ENCODE peak calls at places on chromosome 13, in eight cellular contexts. V is heart right ventricle, P is ascending aorta, Q is fibroblast of the aortic adventitia, W is upper lobe of left lung, A is IMR-90, J is OCI-LY7, K is A549. H is an unnamed sample.

GRCh38 chr13:75870397-75870801 is 234.3 kb downstream of the LMO7 start:
- DNase-seq in P (no peak), J (peak; percentile 24), A (peak; percentile 20), W (no peak), K (peak; percentile 15), Q (peak; percentile 59), V (no peak), H (no peak)

GRCh38 chr13:109720758-109721184 is 65.6 kb downstream of the IRS2 start:
- DNase-seq in Q (no peak), A (no peak), W (no peak), K (no peak), J (no peak), P (no peak), V (no peak), H (no peak)

GRCh38 chr13:66001136-66001535 is 1229.0 kb downstream of the PCDH9 start:
- DNase-seq in Q (no peak), P (no peak), W (no peak), K (no peak), V (no peak), A (no peak), J (no peak), H (no peak)

GRCh38 chr13:72696590-72696989 is 30.8 kb downstream of the MZT1 start:
- DNase-seq in V (no peak), Q (peak; percentile 41), J (no peak), K (no peak), W (no peak), A (peak; percentile 10), P (no peak), H (no peak)

GRCh38 chr13:27034678-27035111 is 136.9 kb downstream of the USP12 start:
- DNase-seq in W (no peak), Q (no peak), A (no peak), K (no peak), V (peak; percentile 13), J (no peak), P (no peak), H (no peak)

GRCh38 chr13:63693696-63694095 is 2278.0 kb upstream of the PCDH20 start:
- DNase-seq in V (no peak), Q (no peak), W (no peak), J (no peak), P (no peak), K (no peak), A (no peak), H (peak; percentile 46)

GRCh38 chr13:40550130-40550529 is 116.3 kb downstream of the FOXO1 start:
- DNase-seq in Q (no peak), W (no peak), J (no peak), P (no peak), V (no peak), K (no peak), A (no peak), H (no peak)

GRCh38 chr13:111920932-111921705 is 145.8 kb upstream of the SOX1 start:
- DNase-seq in A (no peak), V (no peak), J (no peak), K (no peak), W (peak; percentile 1), P (peak; percentile 46), Q (no peak), H (no peak)

GRCh38 chr13:50357586-50358118 is 342.4 kb downstream of the KCNRG start:
- DNase-seq in J (no peak), P (peak; percentile 79), V (peak; percentile 54), Q (peak; percentile 89), K (no peak), A (peak; percentile 93), W (peak; percentile 60), H (no peak)

GRCh38 chr13:33728271-33729037 is 89.5 kb upstream of the RFC3 start:
- DNase-seq in P (peak; percentile 63), Q (peak; percentile 48), J (peak; percentile 95), W (peak; percentile 38), K (no peak), A (no peak), V (peak; percentile 56), H (no peak)

GRCh38 chr13:99991806-99992242 is 10.2 kb downstream of the ZIC2 start:
- DNase-seq in K (no peak), V (no peak), W (no peak), A (no peak), P (no peak), Q (no peak), J (no peak), H (no peak)

DNA sequence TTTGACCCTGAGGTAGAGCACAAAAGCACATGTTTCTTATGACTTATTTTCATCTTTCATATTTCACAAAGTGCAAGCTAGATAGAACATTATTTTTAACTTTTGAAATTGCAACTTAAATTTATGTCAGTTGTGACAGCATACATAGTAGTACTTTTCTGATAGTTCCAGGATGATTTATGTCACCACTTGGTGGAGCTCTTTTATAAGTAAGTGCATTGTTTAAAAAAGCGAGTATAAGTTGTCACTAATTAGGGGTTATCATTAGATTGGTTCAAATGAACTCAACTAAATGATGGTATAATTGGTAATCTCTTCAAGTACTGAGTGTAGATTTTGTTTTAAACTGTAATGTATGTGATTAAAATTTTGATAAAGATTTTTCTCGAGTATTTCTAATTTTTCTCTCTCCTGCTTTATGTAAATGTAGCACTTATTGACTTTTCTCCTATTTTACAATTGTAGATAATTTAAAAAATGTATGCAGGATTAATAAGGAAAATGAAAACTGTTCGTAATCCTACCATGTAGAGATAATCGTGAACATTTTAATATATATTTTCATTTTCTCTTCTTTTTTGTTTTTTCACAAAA is 31.1 kb downstream of the RB1 start:
- DNase-seq in Q (peak; percentile 70), P (no peak), K (peak; percentile 0), J (peak; percentile 65), W (no peak), A (peak; percentile 45), V (no peak), H (no peak)
- TF ChIP-seq CTCF in Q (peak; percentile 58), P (peak; percentile 54), K (peak; percentile 49), J (peak; percentile 99), W (peak; percentile 56), A (peak; percentile 66), V (peak; percentile 85), H (peak; percentile 29)

GRCh38 chr13:87678353-87678752 is 7.2 kb downstream of the SLITRK5 start:
- DNase-seq in Q (no peak), J (peak; percentile 61), K (no peak), V (no peak), A (no peak), W (no peak), P (no peak), H (no peak)

GRCh38 chr13:87675851-87676250 is 4.7 kb downstream of the SLITRK5 start:
- DNase-seq in A (no peak), W (no peak), Q (no peak), J (no peak), V (no peak), P (no peak), K (no peak), H (no peak)

GRCh38 chr13:87677043-87677333 is 5.8 kb downstream of the SLITRK5 start:
- DNase-seq in V (no peak), A (no peak), P (no peak), K (no peak), J (no peak), Q (no peak), W (no peak), H (no peak)

GRCh38 chr13:87677334-87678234 is 6.4 kb downstream of the SLITRK5 start:
- DNase-seq in W (no peak), J (peak; percentile 94), K (no peak), V (no peak), Q (no peak), A (no peak), P (no peak), H (peak; percentile 47)

DNA sequence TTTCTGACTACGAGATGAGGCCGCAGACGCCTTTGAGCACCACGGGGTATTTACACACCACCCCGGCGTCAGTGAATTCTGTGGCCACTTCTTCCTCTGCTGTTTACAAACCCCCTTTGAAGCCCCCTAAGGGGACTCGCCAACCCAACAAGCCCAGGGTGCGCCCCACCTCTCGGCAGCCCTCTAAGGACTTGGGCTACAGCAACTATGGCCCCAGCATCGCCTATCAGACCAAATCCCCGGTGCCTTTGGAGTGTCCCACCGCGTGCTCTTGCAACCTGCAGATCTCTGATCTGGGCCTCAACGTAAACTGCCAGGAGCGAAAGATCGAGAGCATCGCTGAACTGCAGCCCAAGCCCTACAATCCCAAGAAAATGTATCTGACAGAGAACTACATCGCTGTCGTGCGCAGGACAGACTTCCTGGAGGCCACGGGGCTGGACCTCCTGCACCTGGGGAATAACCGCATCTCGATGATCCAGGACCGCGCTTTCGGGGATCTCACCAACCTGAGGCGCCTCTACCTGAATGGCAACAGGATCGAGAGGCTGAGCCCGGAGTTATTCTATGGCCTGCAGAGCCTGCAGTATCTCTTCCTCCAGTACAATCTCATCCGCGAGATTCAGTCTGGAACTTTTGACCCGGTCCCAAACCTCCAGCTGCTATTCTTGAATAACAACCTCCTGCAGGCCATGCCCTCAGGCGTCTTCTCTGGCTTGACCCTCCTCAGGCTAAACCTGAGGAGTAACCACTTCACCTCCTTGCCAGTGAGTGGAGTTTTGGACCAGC is 5.3 kb downstream of the SLITRK5 start:
- DNase-seq in A (no peak), K (no peak), W (no peak), Q (no peak), J (peak; percentile 12), V (no peak), P (no peak), H (no peak)
- TF ChIP-seq CTCF in A (no peak), K (no peak), W (no peak), Q (no peak), J (no peak), V (no peak), P (no peak), H (no peak)

GRCh38 chr13:52984881-52985363 is 43.7 kb upstream of the OLFM4 start:
- DNase-seq in K (no peak), A (no peak), W (no peak), J (no peak), Q (no peak), P (no peak), V (no peak), H (no peak)
- TF ChIP-seq CTCF in K (no peak), A (no peak), W (no peak), J (no peak), Q (no peak), P (no peak), V (no peak), H (no peak)

GRCh38 chr13:42885325-42885724 is 103.9 kb downstream of the FAM216B start:
- DNase-seq in A (no peak), V (no peak), P (no peak), W (no peak), J (no peak), Q (no peak), K (no peak), H (no peak)

GRCh38 chr13:42878721-42879120 is 97.3 kb downstream of the FAM216B start:
- DNase-seq in W (no peak), V (no peak), P (no peak), A (no peak), J (no peak), Q (peak; percentile 67), K (no peak), H (no peak)

GRCh38 chr13:42880241-42880640 is 98.9 kb downstream of the FAM216B start:
- DNase-seq in A (no peak), P (no peak), W (no peak), V (peak; percentile 33), Q (peak; percentile 86), K (no peak), J (no peak), H (no peak)

GRCh38 chr13:42883142-42883541 is 101.8 kb downstream of the FAM216B start:
- DNase-seq in P (no peak), A (no peak), K (no peak), Q (no peak), J (no peak), V (no peak), W (no peak), H (no peak)

DNA sequence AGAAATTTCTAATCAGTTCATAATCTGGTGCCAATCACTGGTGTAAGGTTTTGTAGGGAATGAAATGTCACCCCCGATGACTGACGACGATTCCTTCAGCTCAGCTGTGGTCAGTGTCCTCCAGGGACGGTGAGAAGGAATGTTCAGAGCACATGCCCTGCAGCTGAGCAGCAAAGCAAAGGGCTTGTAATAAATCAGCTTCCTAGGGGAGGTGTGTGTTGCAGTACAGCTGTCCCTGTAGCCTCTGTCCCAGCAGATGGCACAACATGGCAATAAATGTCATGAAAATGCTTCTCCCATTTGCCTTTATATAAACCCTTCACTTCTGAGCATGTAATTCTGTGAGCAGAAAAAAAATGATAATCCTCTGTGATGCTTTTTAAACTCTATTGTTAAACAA is 102.4 kb downstream of the FAM216B start:
- DNase-seq in W (no peak), J (no peak), K (no peak), V (no peak), P (no peak), Q (peak; percentile 46), A (peak; percentile 33), H (no peak)
- TF ChIP-seq CTCF in W (no peak), J (no peak), K (peak; percentile 20), V (peak; percentile 49), P (no peak), Q (no peak), A (no peak), H (no peak)